ENCODE peak calls at places on chromosomes 12 and 14, in six cellular contexts. N is HT1080; D is cortex of kidney; A is nucleus accumbens; W is Panc1; L is activated CD8-positive, alpha-beta memory T cell treated with anti-CD3 and anti-CD28 coated beads for 24 hours. E is an unnamed sample.

GRCh38 chr12:14756331-14757143 is 46.7 kb downstream of the WBP11 start:
- DNase-seq in D (no peak), L (no peak), W (no peak), N (peak), A (no peak), E (no peak)

GRCh38 chr12:30753761-30754382 is 879 bp downstream of the CAPRIN2 start:
- DNase-seq in D (no peak), N (peak), W (peak), L (no peak), A (no peak), E (no peak)

GRCh38 chr14:26930576-26930975 is 332.7 kb upstream of the NOVA1 start:
- DNase-seq in W (no peak), D (no peak), L (no peak), N (no peak), A (no peak), E (no peak)

GRCh38 chr12:103884316-103884715 is 43.3 kb upstream of the NT5DC3 start:
- DNase-seq in N (peak), D (no peak), W (no peak), A (no peak), L (no peak), E (peak)

GRCh38 chr12:109840349-109841073 is 7.3 kb upstream of the TRPV4 start:
- DNase-seq in A (no peak), N (peak), L (no peak), D (no peak), W (no peak), E (no peak)

GRCh38 chr12:40446385-40446784 is 221.6 kb downstream of the LRRK2 start:
- DNase-seq in A (no peak), D (no peak), N (no peak), W (no peak), L (no peak), E (no peak)

GRCh38 chr12:124379938-124380754 is 85.3 kb downstream of the RFLNA start:
- DNase-seq in A (no peak), D (no peak), L (no peak), N (peak), W (no peak), E (peak)

GRCh38 chr14:61553730-61554641 is 141.3 kb upstream of the HIF1A start:
- DNase-seq in W (no peak), N (peak), L (peak), D (no peak), A (no peak), E (no peak)

GRCh38 chr12:46956451-46957035 is 122.9 kb upstream of the PCED1B start:
- DNase-seq in W (no peak), A (no peak), N (no peak), D (no peak), L (no peak), E (no peak)

GRCh38 chr12:132433641-132434395 is 56.1 kb upstream of the FBRSL1 start:
- DNase-seq in A (no peak), W (no peak), N (no peak), L (no peak), D (no peak), E (no peak)

GRCh38 chr14:99972748-99973466 is 92.3 kb upstream of the EVL start:
- DNase-seq in W (no peak), L (no peak), D (no peak), A (no peak), N (no peak), E (no peak)

GRCh38 chr12:124609041-124609984 is 41.9 kb upstream of the NCOR2 start:
- DNase-seq in D (no peak), A (no peak), W (no peak), L (peak), N (peak), E (no peak)

GRCh38 chr12:82097877-82098276 is 260.3 kb downstream of the CCDC59 start:
- DNase-seq in D (no peak), W (no peak), L (no peak), N (no peak), A (no peak), E (no peak)

GRCh38 chr12:10941916-10942607 is 3.0 kb upstream of the TAS2R14 start:
- DNase-seq in L (no peak), A (no peak), N (peak), D (no peak), W (no peak), E (no peak)

GRCh38 chr12:20367731-20368652 is at the start of gene PDE3A:
- DNase-seq in A (peak), L (no peak), N (peak), D (no peak), W (no peak), E (no peak)

GRCh38 chr14:58774531-58774930 is 136.8 kb downstream of the DACT1 start:
- DNase-seq in L (no peak), D (no peak), N (no peak), A (no peak), W (no peak), E (no peak)

GRCh38 chr14:102568115-102568614 is 24.3 kb upstream of the RCOR1 start:
- DNase-seq in W (no peak), L (peak), A (no peak), D (no peak), N (no peak), E (no peak)

GRCh38 chr12:91746976-91747375 is 398.7 kb downstream of the BTG1 start:
- DNase-seq in W (no peak), D (no peak), L (no peak), A (no peak), N (no peak), E (no peak)

GRCh38 chr12:116662612-116663144 is 75.2 kb downstream of the SPRING1 start:
- DNase-seq in D (no peak), A (no peak), L (no peak), N (no peak), W (no peak), E (peak)

GRCh38 chr12:126772171-126772864 is 1494.7 kb upstream of the TMEM132C start:
- DNase-seq in N (peak), D (no peak), W (no peak), L (peak), A (no peak), E (no peak)

E was measured in midbrain.